ENCODE peak calls at places on chromosomes 6 and 20, in eight cellular contexts. U is activated gamma-delta T cell treated with Interleukin-2 at 50 U/mL for 16 hours; B is activated naive CD8-positive, alpha-beta T cell treated with anti-CD3 and anti-CD28 coated beads, Interleukin-2, amount 10 ng/mL, durations not matched to agents 7 days and 5 days; E is pancreas; D is brain microvascular endothelial cell; R is stimulated activated CD4-positive, alpha-beta T cell treated with anti-CD3 and anti-CD28 coated beads, Interleukin-1b, Interleukin-23, amount 100 ng/mL, for 1 hour; X is cardiac fibroblast; S is activated B cell treated with CpG ODN at 0.5 μM for 24 hours. C is an unnamed sample.

GRCh38 chr6:128131566-128131965 is 230.7 kb upstream of the THEMIS start:
- DNase-seq in U (no peak), B (no peak), E (no peak), D (no peak), R (no peak), X (peak), S (no peak), C (no peak)

GRCh38 chr6:114452785-114453401 is 110.1 kb upstream of the HS3ST5 start:
- DNase-seq in U (no peak), B (no peak), E (no peak), D (no peak), R (no peak), X (no peak), S (no peak), C (no peak)

GRCh38 chr6:30007132-30007764 is 53.8 kb upstream of the POLR1H start:
- DNase-seq in U (peak), B (peak), E (peak), D (no peak), R (no peak), X (no peak), S (peak), C (peak)

GRCh38 chr20:2523919-2524434 is 12.4 kb upstream of the TMC2 start:
- DNase-seq in U (no peak), B (no peak), E (no peak), D (no peak), R (no peak), X (no peak), S (no peak), C (no peak)

GRCh38 chr6:41072836-41073202 is at the start of gene NFYA:
- DNase-seq in U (peak), B (peak), E (peak), D (no peak), R (peak), X (no peak), S (no peak), C (no peak)

GRCh38 chr20:23668477-23668951 is 20.3 kb downstream of the CST4 start:
- DNase-seq in U (peak), B (peak), E (no peak), D (peak), R (no peak), X (peak), S (no peak), C (no peak)

GRCh38 chr6:30074331-30075093 is 1.1 kb downstream of the RNF39 start:
- DNase-seq in U (no peak), B (no peak), E (no peak), D (no peak), R (no peak), X (no peak), S (no peak), C (no peak)

GRCh38 chr20:14609328-14610221 is 272.2 kb upstream of the FLRT3 start:
- DNase-seq in U (no peak), B (no peak), E (no peak), D (no peak), R (no peak), X (no peak), S (no peak), C (no peak)

GRCh38 chr20:3072530-3073250 is 1.3 kb downstream of the OXT start:
- DNase-seq in U (no peak), B (no peak), E (no peak), D (no peak), R (no peak), X (no peak), S (no peak), C (no peak)

GRCh38 chr6:39327516-39327915 is 5.0 kb upstream of the KCNK16 start:
- DNase-seq in U (no peak), B (no peak), E (no peak), D (no peak), R (no peak), X (no peak), S (no peak), C (no peak)

GRCh38 chr20:38343107-38343797 is 3.0 kb upstream of the LBP start:
- DNase-seq in U (no peak), B (no peak), E (no peak), D (no peak), R (no peak), X (peak), S (no peak), C (no peak)

C was measured in natural killer cell treated with Interleukin-12 subunit alpha and Interleukin-12 subunit beta and Interleukin-15 and Interleukin-18, amount 100 ng/mL, for 72 hours.